ENCODE peak calls at places on chromosomes 11 and 22, in six cellular contexts. B is neural crest cell, K is Peyer's patch, T is astrocyte of the cerebellum, N is astrocyte of the spinal cord, Y is pancreas. X is an unnamed sample.

GRCh38 chr22:30940655-30941362 is 27.8 kb downstream of the MORC2 start:
- DNase-seq in B (no peak), K (no peak), T (no peak), N (no peak), Y (no peak), X (no peak)

GRCh38 chr11:104531075-104531474 is 367.1 kb upstream of the PDGFD start:
- DNase-seq in B (no peak), K (no peak), T (no peak), N (no peak), Y (no peak), X (no peak)

GRCh38 chr22:17120281-17120680 is 879 bp downstream of the TMEM121B start:
- DNase-seq in B (peak; percentile 59), K (no peak), T (peak; percentile 12), N (peak; percentile 29), Y (peak; percentile 80), X (peak; percentile 50)

GRCh38 chr22:30250713-30251267 is 4.2 kb upstream of the LIF start:
- DNase-seq in B (no peak), K (no peak), T (no peak), N (peak; percentile 53), Y (no peak), X (no peak)

GRCh38 chr11:130023204-130023603 is 20.6 kb upstream of the PRDM10 start:
- DNase-seq in B (no peak), K (no peak), T (peak; percentile 33), N (peak; percentile 56), Y (no peak), X (no peak)

GRCh38 chr11:118448294-118448693 is 12.0 kb downstream of the KMT2A start:
- DNase-seq in B (no peak), K (no peak), T (no peak), N (peak; percentile 17), Y (no peak), X (no peak)

GRCh38 chr11:96893988-96894387 is 504.2 kb downstream of the JRKL start:
- DNase-seq in B (no peak), K (no peak), T (no peak), N (no peak), Y (no peak), X (no peak)

GRCh38 chr11:123590296-123590912 is 64.0 kb downstream of the SCN3B start:
- DNase-seq in B (no peak), K (peak; percentile 90), T (no peak), N (peak; percentile 52), Y (peak; percentile 48), X (no peak)

GRCh38 chr11:86570020-86570419 is 102.4 kb downstream of the ME3 start:
- DNase-seq in B (no peak), K (no peak), T (no peak), N (no peak), Y (no peak), X (no peak)

GRCh38 chr11:106971864-106972263 is 46.4 kb downstream of the GUCY1A2 start:
- DNase-seq in B (no peak), K (no peak), T (no peak), N (no peak), Y (no peak), X (no peak)

GRCh38 chr11:88535916-88536547 is 198.5 kb upstream of the CTSC start:
- DNase-seq in B (no peak), K (no peak), T (peak; percentile 88), N (peak; percentile 95), Y (no peak), X (no peak)

GRCh38 chr11:115616941-115617340 is 112.7 kb upstream of the CADM1 start:
- DNase-seq in B (no peak), K (no peak), T (peak; percentile 69), N (peak; percentile 95), Y (peak; percentile 23), X (no peak)

DNA sequence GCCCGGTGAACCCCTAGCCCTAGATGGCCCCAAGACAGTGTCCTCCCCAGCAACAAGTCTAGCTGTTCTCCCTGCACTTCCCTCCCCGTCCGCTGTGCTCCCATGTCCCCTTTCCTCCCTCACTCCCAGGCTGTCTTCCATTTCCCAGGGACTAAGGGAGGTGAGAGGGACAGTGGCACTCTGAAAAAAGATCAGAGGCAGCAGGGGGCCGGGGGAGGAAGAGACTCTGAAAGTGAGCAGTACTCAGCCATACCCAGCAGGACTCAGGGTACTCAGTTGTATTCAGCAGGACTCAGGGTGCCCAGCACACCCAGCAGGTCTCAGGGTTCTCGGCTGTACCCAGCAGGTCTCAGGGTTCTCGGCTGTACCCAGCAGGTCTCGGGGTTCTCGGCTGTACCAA is 48.4 kb upstream of the THY1 start:
- DNase-seq in B (no peak), K (no peak), T (no peak), N (no peak), Y (no peak), X (no peak)
- TF ChIP-seq CTCF in B (no peak), K (no peak), T (no peak), N (no peak), Y (no peak), X (no peak)

DNA sequence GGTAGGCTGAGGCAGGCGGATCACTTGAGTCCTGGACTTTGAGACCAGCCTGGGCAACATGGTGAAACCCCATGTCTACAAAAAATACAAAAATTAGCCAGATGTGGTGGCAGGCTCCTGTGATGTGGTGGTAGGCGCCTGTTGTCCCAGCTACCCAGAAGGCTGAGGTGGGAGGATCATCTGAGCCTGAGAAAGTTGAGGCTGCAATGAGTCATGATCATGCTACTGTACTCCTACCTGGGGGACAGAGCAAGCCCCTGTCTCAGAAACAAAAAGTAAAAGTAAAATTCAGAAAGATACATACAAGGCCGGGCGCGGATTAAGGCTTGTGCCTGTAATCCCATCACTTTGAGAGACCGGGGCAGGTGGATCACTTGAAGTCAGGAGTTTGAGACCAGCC is 6.3 kb downstream of the LDHAL6A start:
- DNase-seq in B (no peak), K (no peak), T (no peak), N (no peak), Y (no peak), X (no peak)
- TF ChIP-seq CTCF in B (no peak), K (no peak), T (no peak), N (no peak), Y (no peak), X (no peak)

GRCh38 chr22:48259991-48260670 is 1497.7 kb downstream of the TBC1D22A start:
- DNase-seq in B (no peak), K (no peak), T (no peak), N (no peak), Y (no peak), X (no peak)

GRCh38 chr22:48261048-48261621 is 1498.7 kb downstream of the TBC1D22A start:
- DNase-seq in B (no peak), K (no peak), T (no peak), N (no peak), Y (no peak), X (no peak)

GRCh38 chr22:48263431-48263765 is 1500.9 kb downstream of the TBC1D22A start:
- DNase-seq in B (no peak), K (no peak), T (no peak), N (no peak), Y (no peak), X (no peak)

GRCh38 chr22:48262596-48263430 is 1500.4 kb downstream of the TBC1D22A start:
- DNase-seq in B (no peak), K (no peak), T (no peak), N (no peak), Y (no peak), X (no peak)

DNA sequence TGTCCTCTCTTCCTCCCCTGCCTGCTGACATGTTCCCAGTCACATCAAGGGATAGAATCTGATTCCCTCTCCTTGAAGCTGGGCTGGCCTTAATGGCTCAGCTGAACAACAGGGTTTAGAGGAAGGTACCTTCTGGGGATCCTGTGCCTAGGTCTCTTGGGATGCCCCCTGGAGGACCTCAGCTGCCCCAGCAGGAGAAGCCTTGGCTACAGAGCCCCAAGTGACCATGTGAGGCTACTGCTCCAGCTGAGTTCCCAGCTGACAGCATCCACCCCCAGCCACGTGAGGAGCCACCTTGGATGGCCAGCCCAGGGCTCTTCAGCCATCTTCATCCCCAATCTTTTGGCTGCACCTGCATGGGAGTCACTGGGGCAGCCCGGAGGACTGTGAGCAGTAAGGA is 1499.3 kb downstream of the TBC1D22A start:
- DNase-seq in B (no peak), K (no peak), T (no peak), N (no peak), Y (no peak), X (no peak)
- TF ChIP-seq CTCF in B (no peak), K (no peak), T (no peak), N (no peak), Y (no peak), X (no peak)

GRCh38 chr22:34976886-34977285 is 89.1 kb upstream of the ISX start:
- DNase-seq in B (no peak), K (no peak), T (no peak), N (no peak), Y (no peak), X (no peak)

GRCh38 chr22:34973016-34973415 is 92.9 kb upstream of the ISX start:
- DNase-seq in B (no peak), K (no peak), T (no peak), N (no peak), Y (no peak), X (no peak)

GRCh38 chr22:34973926-34974325 is 92.0 kb upstream of the ISX start:
- DNase-seq in B (no peak), K (no peak), T (peak; percentile 23), N (peak; percentile 1), Y (no peak), X (no peak)

GRCh38 chr22:34976474-34976873 is 89.5 kb upstream of the ISX start:
- DNase-seq in B (no peak), K (no peak), T (no peak), N (no peak), Y (no peak), X (no peak)

DNA sequence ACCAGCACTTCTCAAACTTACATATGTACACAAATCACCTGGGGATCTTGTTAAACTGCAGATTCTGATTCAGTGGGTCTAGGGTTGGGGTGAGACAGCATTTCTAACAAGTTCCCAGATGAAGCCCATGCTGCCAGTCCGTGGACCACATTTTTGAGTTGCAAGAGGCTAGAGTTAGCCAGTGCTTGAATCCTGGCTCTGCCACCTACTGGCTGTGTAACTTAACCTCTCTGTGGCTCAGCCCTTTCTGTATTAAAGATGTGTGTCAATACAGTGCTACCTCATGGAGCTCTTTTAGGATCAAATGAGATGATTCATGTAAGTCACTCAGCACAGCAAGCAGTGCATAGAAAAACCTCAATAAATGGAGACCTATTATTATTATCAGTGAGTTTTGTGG is 90.2 kb upstream of the ISX start:
- DNase-seq in B (no peak), K (no peak), T (no peak), N (no peak), Y (no peak), X (no peak)
- TF ChIP-seq CTCF in B (peak; percentile 27), K (no peak), T (no peak), N (no peak), Y (no peak), X (no peak)

GRCh38 chr11:469684-470667 is 19.9 kb downstream of the PTDSS2 start:
- DNase-seq in B (no peak), K (no peak), T (peak; percentile 13), N (peak; percentile 52), Y (peak; percentile 32), X (no peak)
- TF ChIP-seq CTCF in B (no peak), K (no peak), T (peak; percentile 24), N (peak; percentile 11), Y (peak; percentile 8), X (no peak)